ENCODE peak calls at places on chromosomes 5 and 9, in six cellular contexts. O is ovary, B is neural progenitor cell, D is natural killer cell, K is mesendoderm, I is mucosa of gallbladder. U is an unnamed sample.

GRCh38 chr9:7300484-7300883 is 499.1 kb downstream of the DMAC1 start:
- DNase-seq in O (no peak), D (no peak), K (no peak), I (no peak), B (no peak), U (no peak)

GRCh38 chr9:78677326-78677725 is 380.4 kb downstream of the PSAT1 start:
- DNase-seq in O (no peak), K (no peak), B (no peak), I (no peak), D (no peak), U (no peak)

GRCh38 chr9:2570615-2571479 is 50.7 kb upstream of the VLDLR start:
- DNase-seq in I (peak), B (no peak), K (peak), D (peak), O (peak), U (peak)

GRCh38 chr5:160342413-160342941 is 27.9 kb downstream of the C1QTNF2 start:
- DNase-seq in D (no peak), K (no peak), O (peak), B (no peak), I (peak), U (no peak)

GRCh38 chr5:73945505-73945904 is 319.5 kb downstream of the ARHGEF28 start:
- DNase-seq in D (no peak), K (peak), I (no peak), B (peak), O (no peak), U (no peak)

GRCh38 chr9:87567566-87567965 is 69.9 kb downstream of the DAPK1 start:
- DNase-seq in I (no peak), K (peak), O (no peak), B (no peak), D (no peak), U (no peak)

GRCh38 chr5:150516011-150516410 is 8.1 kb downstream of the NDST1 start:
- DNase-seq in K (peak), I (no peak), B (no peak), O (peak), D (no peak), U (peak)

GRCh38 chr9:116073826-116074225 is 79.8 kb upstream of the PAPPA start:
- DNase-seq in B (no peak), O (no peak), I (no peak), D (no peak), K (no peak), U (no peak)

U was measured in islet precursor cell.